ENCODE peak calls at places on chromosomes 7 and 10, in five cellular contexts. H is tibial nerve, U is left ventricle myocardium inferior, W is MM.1S, K is fibroblast of the aortic adventitia. P is an unnamed sample.

GRCh38 chr10:4512557-4513286 is 313.3 kb upstream of the AKR1E2 start:
- DNase-seq in U (peak), W (no peak), H (peak), K (peak), P (peak)

GRCh38 chr7:44432381-44432977 is 58.0 kb downstream of the NUDCD3 start:
- DNase-seq in H (no peak), W (no peak), U (no peak), K (no peak), P (no peak)

GRCh38 chr10:119221666-119222065 is 14.3 kb downstream of the GRK5 start:
- DNase-seq in U (no peak), K (no peak), W (no peak), H (no peak), P (no peak)

GRCh38 chr10:22927661-22928403 is at the start of gene ARMC3:
- DNase-seq in H (no peak), U (peak), K (peak), W (peak), P (peak)

GRCh38 chr10:78700413-78700812 is 368.4 kb upstream of the ZMIZ1 start:
- DNase-seq in K (peak), U (peak), H (no peak), W (no peak), P (peak)

GRCh38 chr10:88281592-88282268 is 301.4 kb downstream of the RNLS start:
- DNase-seq in W (no peak), U (no peak), H (no peak), K (peak), P (peak)

GRCh38 chr7:118233799-118234198 is 9.3 kb downstream of the ANKRD7 start:
- DNase-seq in H (no peak), U (no peak), K (no peak), W (no peak), P (no peak)

GRCh38 chr10:73083234-73083633 is 13.4 kb downstream of the P4HA1 start:
- DNase-seq in K (peak), H (no peak), U (no peak), W (no peak), P (peak)

GRCh38 chr10:114271014-114271778 is 32.1 kb downstream of the VWA2 start:
- DNase-seq in K (no peak), W (no peak), U (no peak), H (no peak), P (no peak)

GRCh38 chr7:159155410-159155809 is 10.7 kb upstream of the VIPR2 start:
- DNase-seq in K (no peak), U (no peak), W (no peak), H (no peak), P (no peak)

GRCh38 chr10:69394020-69394419 is 22.7 kb downstream of the TACR2 start:
- DNase-seq in U (no peak), W (no peak), K (no peak), H (no peak), P (no peak)

GRCh38 chr10:99784025-99784730 is 1.7 kb downstream of the ABCC2 start:
- DNase-seq in U (no peak), W (no peak), H (no peak), K (peak), P (peak)

GRCh38 chr10:129963076-129963830 is 821 bp downstream of the EBF3 start:
- DNase-seq in U (no peak), H (no peak), K (peak), W (no peak), P (peak)

GRCh38 chr7:103077318-103077717 is 2.4 kb downstream of the ARMC10 start:
- DNase-seq in W (no peak), U (no peak), H (no peak), K (no peak), P (no peak)

GRCh38 chr10:64518456-64518855 is 997.3 kb downstream of the REEP3 start:
- DNase-seq in W (no peak), K (no peak), U (no peak), H (no peak), P (no peak)

GRCh38 chr7:73879977-73880681 is 19.2 kb downstream of the TMEM270 start:
- DNase-seq in H (no peak), U (peak), K (peak), W (no peak), P (peak)

GRCh38 chr10:70779685-70780369 is 5.3 kb downstream of the TBATA start:
- DNase-seq in K (no peak), H (peak), U (no peak), W (no peak), P (no peak)

GRCh38 chr7:73833251-73833919 is 2.6 kb downstream of the CLDN4 start:
- DNase-seq in H (no peak), W (no peak), K (no peak), U (no peak), P (no peak)

GRCh38 chr7:74344128-74344496 is 54.9 kb downstream of the CLIP2 start:
- DNase-seq in K (peak), H (no peak), W (no peak), U (no peak), P (peak)

GRCh38 chr10:100319736-100320135 is 10.3 kb downstream of the PKD2L1 start:
- DNase-seq in K (no peak), U (no peak), W (no peak), H (no peak), P (no peak)

GRCh38 chr7:100044719-100045118 is 4.9 kb upstream of the ZSCAN21 start:
- DNase-seq in H (no peak), K (no peak), W (no peak), U (no peak), P (no peak)

GRCh38 chr7:96962221-96962620 is 43.1 kb upstream of the DLX6 start:
- DNase-seq in U (no peak), W (no peak), K (peak), H (peak), P (no peak)

GRCh38 chr7:132160525-132161230 is 415.6 kb downstream of the PLXNA4 start:
- DNase-seq in U (no peak), K (no peak), H (no peak), W (no peak), P (no peak)

GRCh38 chr10:22606164-22606614 is 108.2 kb downstream of the PIP4K2A start:
- DNase-seq in H (peak), U (no peak), W (peak), K (no peak), P (no peak)

GRCh38 chr10:29517352-29517923 is 117.3 kb downstream of the SVIL start:
- DNase-seq in W (no peak), H (peak), K (peak), U (no peak), P (peak)

GRCh38 chr10:123637326-123637880 is 28.8 kb upstream of the GPR26 start:
- DNase-seq in U (no peak), K (no peak), W (no peak), H (no peak), P (no peak)

GRCh38 chr7:104089622-104090021 is 100.2 kb upstream of the RELN start:
- DNase-seq in H (no peak), U (no peak), W (no peak), K (no peak), P (no peak)

GRCh38 chr7:27169658-27170493 is 4.2 kb downstream of the HOXA10 start:
- DNase-seq in U (peak), H (no peak), W (no peak), K (no peak), P (no peak)

GRCh38 chr7:157657741-157658740 is 321.2 kb downstream of the DNAJB6 start:
- DNase-seq in U (no peak), K (no peak), W (no peak), H (no peak), P (no peak)

GRCh38 chr7:53245721-53246120 is 210.3 kb downstream of the POM121L12 start:
- DNase-seq in H (no peak), K (no peak), U (no peak), W (peak), P (no peak)

GRCh38 chr7:327305-327931 is 37.4 kb downstream of the FOXL3 start:
- DNase-seq in U (no peak), W (no peak), K (no peak), H (no peak), P (no peak)

GRCh38 chr10:50260791-50261281 is 9.5 kb upstream of the ASAH2 start:
- DNase-seq in U (no peak), H (no peak), W (peak), K (no peak), P (no peak)

GRCh38 chr7:89757910-89758309 is 396.4 kb upstream of the STEAP1 start:
- DNase-seq in U (no peak), H (no peak), W (no peak), K (no peak), P (no peak)

GRCh38 chr7:5646846-5647245 is 134.6 kb downstream of the RNF216 start:
- DNase-seq in W (no peak), K (peak), H (no peak), U (no peak), P (peak)

GRCh38 chr7:14293434-14293833 is 304.0 kb upstream of the ETV1 start:
- DNase-seq in U (no peak), H (no peak), W (no peak), K (no peak), P (no peak)

GRCh38 chr7:70681847-70682350 is 450.0 kb upstream of the GALNT17 start:
- DNase-seq in K (no peak), W (peak), U (no peak), H (no peak), P (no peak)

GRCh38 chr10:13659887-13660544 is 73.3 kb downstream of the PRPF18 start:
- DNase-seq in H (peak), K (peak), W (peak), U (peak), P (peak)

GRCh38 chr10:343231-344215 is 208.3 kb downstream of the ZMYND11 start:
- DNase-seq in W (no peak), K (no peak), U (no peak), H (no peak), P (no peak)

GRCh38 chr10:63822496-63822895 is 301.3 kb downstream of the REEP3 start:
- DNase-seq in W (no peak), K (no peak), U (no peak), H (no peak), P (no peak)

GRCh38 chr7:99331002-99331401 is 5.3 kb downstream of the ARPC1A start:
- DNase-seq in K (no peak), U (no peak), H (no peak), W (no peak), P (no peak)

GRCh38 chr10:132164801-132165278 is 21.9 kb upstream of the DPYSL4 start:
- DNase-seq in H (no peak), K (no peak), U (no peak), W (no peak), P (no peak)

GRCh38 chr10:132162590-132163277 is 24.0 kb upstream of the DPYSL4 start:
- DNase-seq in U (peak), K (no peak), W (no peak), H (no peak), P (no peak)

GRCh38 chr10:132162021-132162531 is 24.7 kb upstream of the DPYSL4 start:
- DNase-seq in H (no peak), U (no peak), K (no peak), W (peak), P (no peak)

GRCh38 chr10:132163826-132164515 is 22.8 kb upstream of the DPYSL4 start:
- DNase-seq in W (no peak), U (no peak), K (no peak), H (no peak), P (no peak)

GRCh38 chr10:132163278-132163765 is 23.4 kb upstream of the DPYSL4 start:
- DNase-seq in W (no peak), K (no peak), H (no peak), U (no peak), P (no peak)
- TF ChIP-seq CTCF in W (peak), K (no peak), H (no peak), U (peak), P (no peak)

GRCh38 chr7:42134276-42134871 is 102.6 kb downstream of the GLI3 start:
- DNase-seq in H (no peak), K (no peak), W (no peak), U (no peak), P (no peak)
- H3K4me3 ChIP-seq in H (no peak), K (no peak), W (no peak), U (no peak), P (no peak)

DNA sequence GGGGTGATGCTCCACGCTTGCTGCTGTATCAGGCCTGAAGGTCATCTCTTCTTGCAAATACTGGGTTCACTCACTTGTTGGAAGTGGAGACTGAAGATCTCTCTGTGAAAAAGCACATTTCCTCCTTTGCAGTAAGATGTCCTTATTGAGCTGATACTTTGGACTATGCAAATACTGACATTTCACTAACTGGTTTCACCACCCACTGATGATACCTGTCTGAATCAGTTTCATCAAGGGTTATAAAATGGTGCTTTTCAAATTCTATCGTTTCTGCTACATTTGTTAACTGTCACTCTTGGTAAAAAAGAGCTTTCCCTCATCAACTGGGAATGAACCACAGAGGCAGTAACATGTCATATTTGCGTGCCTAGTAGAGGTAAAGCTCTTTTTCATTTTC is 35.5 kb downstream of the RAB19 start:
- DNase-seq in H (no peak), K (no peak), U (no peak), W (no peak), P (no peak)
- TF ChIP-seq CTCF in H (no peak), K (no peak), U (no peak), W (no peak), P (no peak)

DNA sequence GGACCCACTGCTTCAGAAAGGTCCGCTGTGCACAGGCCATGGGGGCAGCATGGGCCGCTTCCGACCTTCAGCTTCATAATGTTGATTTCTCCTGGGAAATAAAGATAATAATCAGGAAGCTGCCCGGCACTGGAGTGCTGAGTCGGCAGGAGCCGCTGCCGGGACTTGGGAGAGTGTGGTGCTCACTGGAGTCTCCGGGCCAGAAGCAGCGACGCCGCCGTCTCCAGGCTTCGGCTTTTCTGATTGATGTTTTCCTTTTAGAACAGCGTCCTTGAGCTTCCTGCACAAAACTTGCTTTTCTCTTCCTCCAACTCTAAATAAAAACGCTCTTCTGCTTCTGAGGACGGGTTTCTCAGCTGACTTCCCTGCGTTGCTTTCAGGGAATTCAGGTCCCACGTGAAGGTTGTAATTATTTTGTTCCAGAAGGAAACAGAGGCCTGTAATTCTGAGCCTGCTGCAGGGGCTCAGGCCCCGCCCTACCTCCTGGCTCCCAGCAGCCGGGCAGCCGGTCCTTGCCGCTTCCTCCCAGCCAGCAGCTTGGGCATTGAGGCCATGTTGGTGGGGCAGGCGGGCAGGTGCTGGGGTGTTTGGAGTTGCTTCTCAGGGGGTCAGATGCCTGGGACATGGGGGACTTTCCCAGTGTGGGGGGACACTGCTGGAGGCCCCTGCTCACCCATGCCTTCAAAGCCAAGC is 14.7 kb downstream of the PWWP2B start:
- DNase-seq in U (no peak), K (no peak), H (no peak), W (no peak), P (peak)
- H3K4me3 ChIP-seq in U (peak), K (no peak), H (no peak), W (no peak), P (no peak)

GRCh38 chr10:83922246-83922860 is 217.0 kb upstream of the GHITM start:
- DNase-seq in U (no peak), K (no peak), H (no peak), W (no peak), P (no peak)

GRCh38 chr10:83919187-83919586 is 220.1 kb upstream of the GHITM start:
- DNase-seq in W (no peak), U (no peak), K (no peak), H (no peak), P (no peak)

GRCh38 chr10:83915801-83916200 is 223.5 kb upstream of the GHITM start:
- DNase-seq in H (no peak), U (no peak), K (no peak), W (no peak), P (no peak)

GRCh38 chr10:83917519-83918506 is 221.5 kb upstream of the GHITM start:
- DNase-seq in W (peak), U (peak), H (no peak), K (no peak), P (no peak)
- TF ChIP-seq CTCF in W (peak), U (peak), H (no peak), K (no peak), P (no peak)

DNA sequence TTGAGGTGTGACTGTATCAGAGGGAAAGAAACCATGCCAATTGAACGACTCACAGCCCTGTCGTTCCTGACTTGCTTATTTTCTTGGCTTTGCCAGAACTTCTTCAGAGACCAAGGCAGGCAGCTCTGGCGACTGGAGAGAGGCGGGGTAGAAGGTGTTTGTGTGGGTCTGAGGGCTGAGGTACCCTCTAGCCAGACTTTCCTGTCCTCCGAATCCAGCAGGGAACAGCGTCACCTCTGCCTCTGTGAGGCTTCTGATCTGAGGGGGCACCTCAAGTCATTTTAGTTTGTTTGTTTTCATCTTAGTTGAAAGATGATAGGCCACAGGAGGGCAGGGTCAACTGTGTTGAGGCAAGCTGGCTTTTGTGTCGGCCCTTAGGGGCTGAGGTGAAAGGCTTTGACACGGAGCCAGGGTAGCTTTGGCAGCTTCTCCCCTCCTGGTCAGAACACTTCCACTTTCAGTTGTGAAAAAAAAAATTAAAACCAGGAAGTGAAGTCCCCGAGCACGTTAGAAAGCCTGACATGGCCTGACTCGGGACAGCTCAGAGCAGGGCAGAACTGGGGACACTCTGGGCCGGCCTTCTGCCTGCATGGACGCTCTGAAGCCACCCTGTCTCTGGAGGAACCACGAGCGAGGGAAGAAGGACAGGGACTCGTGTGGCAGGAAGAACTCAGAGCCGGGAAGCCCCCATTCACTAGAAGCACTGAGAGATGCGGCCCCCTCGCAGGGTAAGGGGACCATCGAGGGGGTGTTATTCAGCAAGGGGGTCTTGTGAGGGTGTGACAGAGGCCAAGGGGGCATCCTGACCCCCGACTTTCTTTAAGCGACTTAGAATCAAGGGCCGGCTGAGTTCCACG is 2.0 kb downstream of the ACSL5 start:
- DNase-seq in W (peak), U (peak), K (peak), H (peak), P (peak)
- H3K4me3 ChIP-seq in W (peak), U (peak), K (peak), H (peak), P (no peak)